ENCODE peak calls at places on chromosome 9, in ten cellular contexts. B is CD4-positive, alpha-beta T cell; N is MG63; Z is stimulated activated CD4-positive, alpha-beta T cell treated with anti-CD3 and anti-CD28 coated beads, Interleukin-4, amount 100 ng/mL, for 24 hours; K is effector memory CD4-positive, alpha-beta T cell; M is sciatic nerve; E is right lobe of liver; I is naive thymus-derived CD8-positive, alpha-beta T cell; Y is HCEC 1CT; X is choroid plexus epithelial cell. V is an unnamed sample.

GRCh38 chr9:131650254-131650653 is 89.6 kb downstream of the RAPGEF1 start:
- DNase-seq in Y (peak; percentile 71), E (no peak), I (no peak), X (no peak), M (no peak), Z (no peak), K (no peak), N (peak; percentile 88), B (no peak), V (peak; percentile 71)

GRCh38 chr9:83062653-83063527 is at the start of gene RASEF:
- DNase-seq in B (no peak), E (peak; percentile 66), N (peak; percentile 37), M (no peak), Y (no peak), K (no peak), Z (no peak), I (no peak), X (peak; percentile 14), V (peak; percentile 87)

GRCh38 chr9:90142580-90142979 is 500.0 kb downstream of the DIRAS2 start:
- DNase-seq in X (peak; percentile 63), I (peak; percentile 52), K (peak; percentile 36), E (peak; percentile 51), M (peak; percentile 61), B (peak; percentile 13), N (no peak), Y (peak; percentile 3), Z (peak; percentile 67), V (no peak)

GRCh38 chr9:113468716-113469448 is 5.4 kb downstream of the RGS3 start:
- DNase-seq in E (peak; percentile 47), K (no peak), M (no peak), B (no peak), N (peak; percentile 47), X (no peak), Z (no peak), I (no peak), Y (no peak), V (no peak)

GRCh38 chr9:4661165-4662095 is 664 bp upstream of the PLPP6 start:
- DNase-seq in M (no peak), Z (no peak), K (no peak), B (no peak), I (no peak), E (no peak), N (no peak), X (peak; percentile 37), Y (peak; percentile 59), V (no peak)

GRCh38 chr9:73199448-73199847 is 47.8 kb downstream of the ANXA1 start:
- DNase-seq in K (no peak), B (no peak), E (no peak), N (no peak), Y (no peak), I (no peak), M (no peak), X (no peak), Z (no peak), V (no peak)

GRCh38 chr9:110575952-110576351 is 3.6 kb downstream of the SVEP1 start:
- DNase-seq in X (peak; percentile 37), M (no peak), Y (no peak), Z (no peak), K (no peak), B (no peak), E (no peak), I (no peak), N (peak; percentile 30), V (no peak)

GRCh38 chr9:90458485-90458884 is 184.1 kb downstream of the DIRAS2 start:
- DNase-seq in E (peak; percentile 75), B (no peak), Z (no peak), Y (no peak), N (peak; percentile 12), M (no peak), I (no peak), X (no peak), K (no peak), V (no peak)

GRCh38 chr9:97900738-97901565 is 21.3 kb downstream of the TRMO start:
- DNase-seq in K (no peak), X (peak; percentile 71), B (no peak), Y (peak; percentile 45), E (peak; percentile 57), M (no peak), N (peak; percentile 44), I (peak; percentile 53), Z (peak; percentile 25), V (no peak)

GRCh38 chr9:106449528-106449927 is 413.4 kb upstream of the ZNF462 start:
- DNase-seq in N (no peak), E (no peak), I (no peak), Z (no peak), Y (no peak), X (no peak), B (no peak), K (no peak), M (no peak), V (no peak)

GRCh38 chr9:96484521-96484931 is 34.6 kb downstream of the HABP4 start:
- DNase-seq in Z (no peak), Y (peak; percentile 22), X (no peak), K (no peak), E (no peak), I (no peak), B (no peak), N (no peak), M (no peak), V (no peak)